ENCODE peak calls at places on chromosomes 13 and 19, in eight cellular contexts. A, X, V, K, H, Q, S and Y are unnamed samples. For H3K27me3, the result is how much of the 10 kb centered on the place peaks cover.

GRCh38 chr13:74575729-74576125 is 441.5 kb upstream of the KLF12 start:
- DNase-seq in A (peak), X (no peak), V (peak), K (peak), H (peak), Q (peak), S (no peak), Y (peak)

GRCh38 chr19:30419581-30420180 is 47.5 kb downstream of the ZNF536 start:
- DNase-seq in A (peak), X (no peak), V (no peak), K (no peak), H (no peak), Q (no peak), S (no peak), Y (no peak)

GRCh38 chr13:95355491-95355890 is 54.2 kb upstream of the ABCC4 start:
- DNase-seq in A (no peak), X (no peak), V (no peak), K (no peak), H (peak), Q (peak), S (no peak), Y (no peak)

GRCh38 chr19:11191273-11191755 is 6.0 kb downstream of the KANK2 start:
- DNase-seq in A (peak), X (no peak), V (peak), K (peak), H (no peak), Q (peak), S (no peak), Y (peak)

GRCh38 chr19:2050349-2050990 is 574 bp downstream of the MKNK2 start:
- DNase-seq in A (no peak), X (no peak), V (no peak), K (no peak), H (no peak), Q (no peak), S (no peak), Y (no peak)

GRCh38 chr13:114275309-114275708 is 6.1 kb upstream of the UPF3A start:
- DNase-seq in A (peak), X (no peak), V (no peak), K (peak), H (no peak), Q (no peak), S (no peak), Y (no peak)

GRCh38 chr13:23752111-23753001 is 136.8 kb downstream of the MIPEP start:
- DNase-seq in A (no peak), X (no peak), V (no peak), K (no peak), H (no peak), Q (peak), S (no peak), Y (no peak)

GRCh38 chr13:29513981-29514719 is 81.3 kb downstream of the SLC7A1 start:
- DNase-seq in A (no peak), X (no peak), V (no peak), K (no peak), H (peak), Q (no peak), S (no peak), Y (no peak)

GRCh38 chr19:16888629-16889371 is at the start of gene F2RL3:
- DNase-seq in A (peak), X (no peak), V (peak), K (no peak), H (peak), Q (peak), S (no peak), Y (peak)

GRCh38 chr13:27053235-27053884 is 118.3 kb downstream of the USP12 start:
- DNase-seq in A (no peak), X (no peak), V (no peak), K (no peak), H (no peak), Q (no peak), S (no peak), Y (no peak)

GRCh38 chr13:49494645-49495044 is 1.1 kb upstream of the PHF11 start:
- DNase-seq in A (no peak), X (no peak), V (no peak), K (no peak), H (no peak), Q (no peak), S (no peak), Y (no peak)

GRCh38 chr19:17490411-17490810 is 20.1 kb downstream of the SLC27A1 start:
- DNase-seq in A (no peak), X (no peak), V (no peak), K (no peak), H (no peak), Q (no peak), S (no peak), Y (peak)

GRCh38 chr19:4369888-4370260 is 26.5 kb downstream of the MPND start:
- DNase-seq in A (peak), X (no peak), V (no peak), K (no peak), H (peak), Q (peak), S (no peak), Y (no peak)

GRCh38 chr13:99640260-99640659 is 139.0 kb downstream of the TM9SF2 start:
- DNase-seq in A (no peak), X (no peak), V (no peak), K (no peak), H (no peak), Q (no peak), S (no peak), Y (no peak)

GRCh38 chr13:42876810-42877550 is 95.6 kb downstream of the FAM216B start:
- DNase-seq in A (no peak), X (no peak), V (no peak), K (no peak), H (no peak), Q (peak), S (no peak), Y (no peak)

GRCh38 chr19:12090807-12091206 is 26.3 kb downstream of the ZNF844 start:
- DNase-seq in A (peak), X (no peak), V (peak), K (peak), H (peak), Q (peak), S (no peak), Y (peak)

GRCh38 chr13:72261732-72262131 is 394.7 kb upstream of the DACH1 start:
- DNase-seq in A (no peak), X (no peak), V (no peak), K (no peak), H (no peak), Q (no peak), S (no peak), Y (no peak)

GRCh38 chr13:27186295-27186694 is 14.7 kb upstream of the USP12 start:
- DNase-seq in A (no peak), X (no peak), V (no peak), K (no peak), H (no peak), Q (no peak), S (no peak), Y (no peak)

GRCh38 chr19:3625996-3626472 is 556 bp downstream of the CACTIN start:
- DNase-seq in A (no peak), X (no peak), V (no peak), K (no peak), H (no peak), Q (no peak), S (no peak), Y (no peak)

GRCh38 chr13:65677906-65678305 is 1552.2 kb downstream of the PCDH9 start:
- DNase-seq in A (no peak), X (no peak), V (no peak), K (no peak), H (no peak), Q (peak), S (peak), Y (no peak)

GRCh38 chr13:26498524-26499208 is 58.8 kb upstream of the WASF3 start:
- DNase-seq in A (no peak), X (no peak), V (no peak), K (no peak), H (no peak), Q (peak), S (no peak), Y (no peak)

GRCh38 chr13:61810065-61810464 is 394.4 kb upstream of the PCDH20 start:
- DNase-seq in A (no peak), X (no peak), V (no peak), K (no peak), H (no peak), Q (no peak), S (no peak), Y (no peak)

GRCh38 chr13:29849731-29850212 is 645 bp downstream of the UBL3 start:
- DNase-seq in A (peak), X (no peak), V (peak), K (peak), H (peak), Q (peak), S (no peak), Y (peak)

GRCh38 chr13:23433171-23434153 is at the start of gene SACS:
- DNase-seq in A (no peak), X (peak), V (no peak), K (no peak), H (no peak), Q (peak), S (no peak), Y (no peak)

GRCh38 chr13:50842711-50843255 is 709 bp downstream of the DLEU7 start:
- DNase-seq in A (no peak), X (no peak), V (no peak), K (no peak), H (peak), Q (no peak), S (no peak), Y (no peak)

GRCh38 chr19:6480843-6481415 is 658 bp downstream of the DENND1C start:
- DNase-seq in A (no peak), X (no peak), V (no peak), K (no peak), H (no peak), Q (no peak), S (no peak), Y (no peak)

GRCh38 chr13:110557610-110558305 is 3.8 kb downstream of the RAB20 start:
- DNase-seq in A (peak), X (no peak), V (no peak), K (no peak), H (peak), Q (no peak), S (no peak), Y (no peak)

DNA sequence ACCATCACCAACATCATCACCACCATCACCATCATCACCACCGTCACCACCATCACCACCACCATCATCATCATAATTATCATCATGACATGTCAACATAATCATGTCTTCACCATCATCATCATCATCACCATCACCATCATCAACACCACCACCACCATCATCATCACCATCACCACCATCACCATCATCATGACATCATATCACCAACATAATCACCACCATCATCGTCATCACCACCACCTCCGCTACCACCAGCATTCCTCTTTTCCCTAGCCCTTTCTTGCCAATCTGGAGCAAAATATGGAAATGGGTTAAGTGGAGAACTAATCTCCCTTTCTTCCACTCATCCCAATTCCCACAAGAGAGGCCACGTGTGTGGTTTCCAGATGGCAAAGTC is 1.1 kb upstream of the TTYH1 start:
- DNase-seq in A (no peak), X (no peak), V (no peak), K (no peak), H (no peak), Q (no peak), S (no peak), Y (no peak)
- H3K27me3 ChIP-seq in A (under half), X (under half), V (under half), K (half or more), H (under half), Q (under half), S (under half), Y (half or more)

GRCh38 chr13:32255744-32256120 is 59.4 kb downstream of the ZAR1L start:
- DNase-seq in A (no peak), X (no peak), V (no peak), K (no peak), H (no peak), Q (peak), S (no peak), Y (no peak)
- TF ChIP-seq POLR2A in A (no peak), X (no peak), V (no peak), K (no peak), H (no peak), Q (no peak), S (no peak), Y (no peak)

DNA sequence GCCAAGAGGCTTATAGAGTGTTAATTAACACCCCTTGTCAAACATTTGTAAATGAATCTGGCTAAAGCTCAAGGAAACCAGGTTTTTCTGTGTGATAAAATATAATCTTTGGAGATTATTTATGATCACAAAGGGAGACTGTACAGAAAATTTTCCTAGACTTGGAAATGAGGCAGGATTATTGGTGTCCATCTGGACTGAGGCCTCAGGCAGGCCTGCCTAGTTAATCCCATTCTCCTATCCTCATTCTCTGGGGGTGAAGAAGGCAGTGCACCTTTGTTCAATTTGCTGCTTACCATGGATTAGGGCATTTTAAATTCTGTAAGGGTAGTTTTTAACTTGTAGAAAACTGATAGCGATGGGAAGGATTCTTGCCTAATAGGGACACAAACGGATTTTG is 17.8 kb downstream of the KL start:
- DNase-seq in A (no peak), X (no peak), V (no peak), K (no peak), H (no peak), Q (no peak), S (no peak), Y (no peak)
- H3K27ac ChIP-seq in A (no peak), X (no peak), V (no peak), K (no peak), H (peak), Q (no peak), S (no peak), Y (no peak)

GRCh38 chr19:47414469-47414868 is 4.9 kb downstream of the MEIS3 start:
- DNase-seq in A (peak), X (no peak), V (no peak), K (no peak), H (no peak), Q (no peak), S (no peak), Y (no peak)

GRCh38 chr19:47417107-47417745 is 2.1 kb downstream of the MEIS3 start:
- DNase-seq in A (no peak), X (no peak), V (no peak), K (no peak), H (no peak), Q (no peak), S (no peak), Y (no peak)

GRCh38 chr19:47416667-47417033 is 2.7 kb downstream of the MEIS3 start:
- DNase-seq in A (no peak), X (no peak), V (no peak), K (no peak), H (no peak), Q (no peak), S (no peak), Y (no peak)

GRCh38 chr19:47417746-47418594 is 1.4 kb downstream of the MEIS3 start:
- DNase-seq in A (no peak), X (no peak), V (no peak), K (no peak), H (no peak), Q (peak), S (no peak), Y (no peak)

DNA sequence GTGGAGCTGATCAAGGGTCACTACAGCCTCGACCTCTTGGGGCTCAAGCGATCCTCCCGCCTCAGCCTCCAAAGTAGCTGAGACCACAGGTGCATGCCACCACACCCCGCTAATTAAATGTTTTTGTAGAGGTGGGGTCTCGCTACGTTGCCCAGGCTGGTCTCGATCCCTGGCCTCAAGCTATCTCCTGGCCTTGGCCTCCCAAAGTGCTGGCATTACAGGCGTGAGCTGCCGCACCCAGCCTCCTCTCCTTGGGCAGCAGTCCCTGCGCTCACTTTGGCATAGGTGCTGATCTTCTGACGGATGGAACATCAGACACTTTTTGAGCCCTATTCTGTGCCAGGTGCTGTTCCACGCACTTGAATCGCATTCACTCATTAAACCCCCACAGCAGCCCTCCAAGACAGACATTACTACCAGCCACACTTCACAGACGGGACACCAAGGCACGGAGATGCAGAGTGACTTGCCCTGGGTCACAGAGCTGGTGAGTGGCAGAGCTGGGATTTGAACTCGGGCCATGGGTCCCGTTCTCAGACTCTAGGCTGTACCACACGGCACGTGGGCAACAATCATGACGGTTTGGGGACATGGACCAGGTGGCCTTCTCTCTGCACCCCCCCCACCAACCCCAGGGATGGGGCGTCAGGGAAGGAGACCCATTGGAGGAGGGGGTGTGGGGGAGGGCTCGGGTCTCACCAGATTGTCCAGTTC is 3.2 kb downstream of the MEIS3 start:
- DNase-seq in A (no peak), X (no peak), V (no peak), K (no peak), H (no peak), Q (no peak), S (no peak), Y (no peak)
- H3K27me3 ChIP-seq in A (under half), X (under half), V (under half), K (half or more), H (under half), Q (under half), S (under half), Y (under half)

DNA sequence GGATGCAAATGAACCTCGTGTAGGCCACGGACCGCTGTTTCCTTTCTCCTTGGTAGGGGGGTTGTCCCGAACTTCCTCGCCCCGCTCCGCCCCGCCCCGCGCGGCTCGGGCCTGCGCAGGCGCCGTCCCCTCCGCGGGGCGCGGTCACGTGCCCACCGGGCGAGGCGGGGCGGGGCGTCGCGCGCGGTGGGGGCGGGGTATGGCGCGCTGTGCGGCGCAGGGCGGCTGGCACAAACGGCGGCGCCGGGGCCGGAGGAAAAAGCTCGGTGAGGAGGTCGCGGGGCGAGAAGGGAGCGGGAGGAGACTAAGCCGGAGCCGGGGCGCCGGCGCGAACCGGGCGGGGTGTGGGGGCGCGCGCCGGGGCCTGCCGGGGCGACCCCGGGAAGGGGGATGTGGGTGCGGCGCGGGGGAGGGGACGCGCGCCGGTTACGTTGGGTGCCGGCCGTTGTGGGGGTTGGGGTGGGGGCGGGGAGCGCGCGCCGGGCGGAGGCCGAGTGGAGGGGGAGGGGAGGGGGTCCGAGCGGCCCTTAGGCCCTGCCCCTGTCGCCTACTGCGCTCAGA is at the start of gene EGLN2:
- DNase-seq in A (no peak), X (no peak), V (no peak), K (no peak), H (no peak), Q (no peak), S (no peak), Y (no peak)
- TF ChIP-seq POLR2A in A (peak), X (no peak), V (peak), K (peak), H (peak), Q (peak), S (no peak), Y (peak)

DNA sequence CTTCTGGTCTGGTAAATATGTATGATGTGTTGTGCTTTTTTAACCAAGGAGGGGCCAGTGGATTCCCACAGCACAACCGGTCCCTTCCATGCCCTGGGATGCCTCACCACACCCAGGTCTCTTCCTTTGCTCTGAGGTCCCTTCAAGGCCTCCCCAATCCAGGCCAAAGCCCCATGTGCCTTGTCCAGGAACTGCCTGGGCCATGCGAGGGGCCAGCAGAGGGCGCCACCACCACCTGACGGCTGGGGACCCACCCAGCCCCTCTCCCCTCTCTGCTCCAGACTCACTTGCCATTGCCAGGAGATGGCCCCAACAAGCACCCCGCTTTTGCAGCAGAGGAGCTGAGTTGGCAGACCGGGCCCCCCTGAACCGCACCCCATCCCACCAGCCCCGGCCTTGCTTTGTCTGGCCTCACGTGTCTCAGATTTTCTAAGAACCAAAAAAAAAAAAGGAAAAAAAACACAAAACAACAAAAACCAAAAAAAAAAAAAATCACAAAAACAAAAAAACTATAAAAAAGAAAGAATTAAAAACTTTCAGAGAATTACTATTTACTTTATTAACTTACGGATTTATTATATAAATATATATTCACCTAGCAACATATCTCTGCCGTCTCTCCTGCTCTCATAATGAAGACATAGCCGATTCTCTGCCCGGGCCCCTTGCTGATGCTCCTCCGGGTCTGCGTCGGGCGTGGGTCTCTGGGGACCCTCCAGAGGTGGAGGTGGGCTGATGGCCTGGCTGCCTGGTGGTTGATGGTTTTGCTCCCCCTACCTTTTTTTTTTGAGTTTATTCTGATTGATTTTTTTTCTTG is 14.4 kb downstream of the CAPN12 start:
- DNase-seq in A (peak), X (peak), V (peak), K (peak), H (peak), Q (peak), S (peak), Y (peak)
- H3K27ac ChIP-seq in A (no peak), X (no peak), V (no peak), K (peak), H (peak), Q (no peak), S (no peak), Y (peak)

GRCh38 chr19:271856-272255 is 19.3 kb downstream of the PLPP2 start:
- DNase-seq in A (no peak), X (no peak), V (no peak), K (no peak), H (no peak), Q (no peak), S (no peak), Y (no peak)
- H3K27me3 ChIP-seq in A (under half), X (under half), V (under half), K (under half), H (under half), Q (under half), S (under half), Y (under half)